ENCODE peak calls at places on chromosome 18, in eight cellular contexts. N, W, C, D, I, H, L and K are unnamed samples.

GRCh38 chr18:3453540-3454364 is 3.8 kb downstream of the TGIF1 start:
- DNase-seq in D (peak), C (peak), W (peak), L (no peak), N (no peak), I (peak), H (peak), K (no peak)

GRCh38 chr18:51068111-51068510 is 38.1 kb downstream of the SMAD4 start:
- DNase-seq in N (no peak), H (no peak), L (no peak), C (no peak), W (no peak), D (peak), I (peak), K (no peak)

GRCh38 chr18:80096032-80096565 is 13.0 kb upstream of the ADNP2 start:
- DNase-seq in I (no peak), L (no peak), W (no peak), C (no peak), N (no peak), H (no peak), D (no peak), K (no peak)

GRCh38 chr18:47775961-47776360 is 154.5 kb downstream of the SMAD2 start:
- DNase-seq in D (no peak), L (no peak), C (no peak), I (peak), N (no peak), H (no peak), W (no peak), K (peak)

GRCh38 chr18:13604751-13605150 is 121.6 kb downstream of the FAM210A start:
- DNase-seq in D (no peak), L (no peak), H (no peak), W (no peak), I (no peak), N (no peak), C (no peak), K (peak)

GRCh38 chr18:30280861-30281470 is 761.6 kb downstream of the DSC3 start:
- DNase-seq in N (no peak), H (peak), D (peak), I (peak), W (peak), L (no peak), C (no peak), K (peak)

GRCh38 chr18:69906765-69907164 is 40.9 kb downstream of the CD226 start:
- DNase-seq in I (no peak), N (no peak), H (no peak), C (no peak), L (no peak), D (no peak), W (no peak), K (no peak)

GRCh38 chr18:57916684-57917083 is 113.6 kb upstream of the ATP8B1 start:
- DNase-seq in H (no peak), L (no peak), N (no peak), I (no peak), W (no peak), C (no peak), D (no peak), K (no peak)

GRCh38 chr18:14978962-14979535 is 231.1 kb downstream of the ANKRD30B start:
- DNase-seq in I (peak), L (no peak), W (peak), C (no peak), N (no peak), D (peak), H (peak), K (peak)

GRCh38 chr18:49562481-49563129 is 748 bp downstream of the LIPG start:
- DNase-seq in W (peak), C (no peak), D (no peak), H (peak), I (peak), L (no peak), N (no peak), K (no peak)

GRCh38 chr18:56451188-56451587 is 187.2 kb downstream of the TXNL1 start:
- DNase-seq in I (peak), D (no peak), H (no peak), W (no peak), N (no peak), C (no peak), L (no peak), K (no peak)

GRCh38 chr18:3455090-3455640 is 5.2 kb downstream of the TGIF1 start:
- DNase-seq in D (no peak), H (no peak), C (no peak), N (no peak), I (no peak), L (no peak), W (no peak), K (no peak)

GRCh38 chr18:9101730-9102390 is 639 bp upstream of the NDUFV2 start:
- DNase-seq in W (peak), I (peak), H (no peak), L (no peak), N (no peak), D (peak), C (no peak), K (no peak)

GRCh38 chr18:47248610-47249343 is 2.7 kb downstream of the SKOR2 start:
- DNase-seq in N (no peak), W (no peak), D (no peak), I (no peak), H (no peak), L (no peak), C (no peak), K (no peak)

GRCh38 chr18:62992877-62993365 is 277.6 kb downstream of the PHLPP1 start:
- DNase-seq in W (no peak), I (no peak), C (no peak), D (no peak), L (no peak), H (no peak), N (no peak), K (no peak)

GRCh38 chr18:56678836-56679565 is 27.8 kb downstream of the WDR7 start:
- DNase-seq in W (no peak), L (no peak), N (no peak), H (no peak), C (no peak), D (no peak), I (no peak), K (no peak)

GRCh38 chr18:60413944-60414547 is 41.5 kb upstream of the MC4R start:
- DNase-seq in N (no peak), D (no peak), I (peak), W (no peak), C (no peak), H (peak), L (no peak), K (no peak)

GRCh38 chr18:75525331-75525730 is 97.8 kb upstream of the SMIM21 start:
- DNase-seq in W (no peak), C (no peak), N (no peak), L (no peak), D (no peak), I (no peak), H (no peak), K (no peak)

GRCh38 chr18:14179306-14179705 is 47.1 kb upstream of the ZNF519 start:
- DNase-seq in D (no peak), L (no peak), C (no peak), I (peak), H (no peak), W (no peak), N (no peak), K (no peak)

GRCh38 chr18:58345064-58345463 is 283.8 kb downstream of the ALPK2 start:
- DNase-seq in H (peak), I (no peak), W (no peak), D (no peak), C (no peak), L (no peak), N (no peak), K (no peak)

GRCh38 chr18:48802543-48803428 is 148.0 kb downstream of the SMAD7 start:
- DNase-seq in I (no peak), C (peak), H (no peak), D (no peak), W (peak), L (peak), N (no peak), K (peak)

GRCh38 chr18:61764381-61764780 is 128.4 kb downstream of the RNF152 start:
- DNase-seq in D (no peak), H (no peak), N (no peak), C (no peak), L (no peak), I (no peak), W (no peak), K (no peak)

GRCh38 chr18:22538463-22538862 is 120.7 kb upstream of the CTAGE1 start:
- DNase-seq in C (peak), N (no peak), W (no peak), L (no peak), I (peak), D (no peak), H (no peak), K (no peak)

GRCh38 chr18:63180971-63181376 is 138.6 kb downstream of the BCL2 start:
- DNase-seq in H (no peak), D (no peak), L (no peak), I (no peak), C (no peak), W (no peak), N (no peak), K (no peak)

GRCh38 chr18:75211721-75212625 is 1.4 kb downstream of the TSHZ1 start:
- DNase-seq in C (peak), W (peak), H (peak), N (peak), D (peak), I (peak), L (no peak), K (no peak)

GRCh38 chr18:34977787-34978532 is 63.3 kb upstream of the MAPRE2 start:
- DNase-seq in D (peak), N (peak), I (peak), L (peak), W (peak), H (peak), C (peak), K (peak)

GRCh38 chr18:23689031-23689615 is at the start of gene LAMA3:
- DNase-seq in N (peak), D (peak), L (no peak), C (peak), I (peak), H (peak), W (peak), K (peak)

GRCh38 chr18:61549411-61549810 is 216.2 kb downstream of the CDH20 start:
- DNase-seq in I (no peak), C (no peak), D (no peak), L (no peak), H (no peak), W (no peak), N (no peak), K (no peak)

GRCh38 chr18:78731423-78732032 is 248.1 kb upstream of the SALL3 start:
- DNase-seq in C (no peak), H (no peak), L (no peak), W (no peak), D (no peak), I (no peak), N (no peak), K (no peak)

GRCh38 chr18:5895300-5895885 is at the start of gene TMEM200C:
- DNase-seq in W (no peak), D (peak), N (no peak), C (no peak), I (peak), L (no peak), H (peak), K (no peak)

GRCh38 chr18:51275712-51276473 is 78.4 kb upstream of the MEX3C start:
- DNase-seq in C (no peak), H (no peak), D (no peak), I (peak), N (no peak), W (no peak), L (no peak), K (no peak)

GRCh38 chr18:75757951-75758350 is 330.4 kb upstream of the SMIM21 start:
- DNase-seq in I (no peak), L (no peak), H (no peak), N (no peak), C (no peak), W (no peak), D (no peak), K (no peak)

GRCh38 chr18:1047406-1047805 is 142.7 kb downstream of the ADCYAP1 start:
- DNase-seq in L (no peak), D (no peak), N (no peak), W (no peak), H (no peak), I (peak), C (no peak), K (no peak)